ENCODE peak calls at places on chromosomes 5 and 9, in seven cellular contexts. I is ascending aorta, B is uterus, W is neural progenitor cell, E is astrocyte of the spinal cord, X is RWPE2, Z is A549. Y is an unnamed sample.

GRCh38 chr9:73995836-73996235 is 501.3 kb upstream of the RORB start:
- DNase-seq in B (no peak), Z (no peak), W (no peak), E (no peak), I (no peak), X (no peak), Y (no peak)

GRCh38 chr5:131328536-131329186 is 64.8 kb downstream of the CDC42SE2 start:
- DNase-seq in X (no peak), E (peak), B (no peak), W (no peak), I (no peak), Z (peak), Y (no peak)

GRCh38 chr9:6955251-6955921 is 197.6 kb downstream of the KDM4C start:
- DNase-seq in I (no peak), W (peak), B (no peak), E (peak), Z (no peak), X (no peak), Y (no peak)

GRCh38 chr9:109449036-109449798 is 48.9 kb downstream of the PTPN3 start:
- DNase-seq in I (no peak), E (no peak), Z (no peak), B (no peak), X (peak), W (no peak), Y (no peak)

GRCh38 chr5:139650689-139651501 is 2.7 kb downstream of the CXXC5 start:
- DNase-seq in W (peak), X (no peak), I (no peak), B (no peak), E (peak), Z (no peak), Y (peak)

GRCh38 chr5:160548949-160549665 is 127.5 kb downstream of the PTTG1 start:
- DNase-seq in E (no peak), W (no peak), X (no peak), Z (no peak), B (no peak), I (no peak), Y (no peak)

GRCh38 chr9:19642256-19642655 is 146.6 kb downstream of the SLC24A2 start:
- DNase-seq in W (no peak), Z (no peak), I (no peak), X (no peak), E (no peak), B (no peak), Y (peak)

GRCh38 chr5:41415242-41415641 is 95.2 kb downstream of the PLCXD3 start:
- DNase-seq in I (no peak), E (no peak), W (no peak), Z (no peak), X (no peak), B (no peak), Y (no peak)

GRCh38 chr9:70535546-70536323 is 121.3 kb upstream of the KLF9 start:
- DNase-seq in W (no peak), Z (no peak), I (no peak), E (no peak), X (no peak), B (no peak), Y (no peak)

GRCh38 chr5:147303976-147304375 is 69.2 kb downstream of the STK32A start:
- DNase-seq in W (no peak), Z (no peak), X (no peak), B (no peak), I (peak), E (peak), Y (no peak)

GRCh38 chr5:14265574-14265973 is 122.4 kb downstream of the TRIO start:
- DNase-seq in Z (peak), W (no peak), B (no peak), I (no peak), E (peak), X (no peak), Y (no peak)

GRCh38 chr9:33082538-33083326 is 6.3 kb upstream of the SMU1 start:
- DNase-seq in E (no peak), B (no peak), W (no peak), X (no peak), I (no peak), Z (no peak), Y (no peak)

GRCh38 chr5:95771892-95772291 is 40.8 kb downstream of the RHOBTB3 start:
- DNase-seq in W (no peak), I (no peak), Z (no peak), B (no peak), E (no peak), X (no peak), Y (no peak)

GRCh38 chr9:84266087-84266561 is 74.4 kb downstream of the SLC28A3 start:
- DNase-seq in E (no peak), Z (peak), B (no peak), X (no peak), I (no peak), W (peak), Y (no peak)

GRCh38 chr9:83196946-83197345 is 134.0 kb upstream of the RASEF start:
- DNase-seq in Z (no peak), B (no peak), E (peak), X (no peak), I (no peak), W (no peak), Y (no peak)

GRCh38 chr5:68464424-68464823 is 248.9 kb downstream of the PIK3R1 start:
- DNase-seq in W (no peak), I (no peak), Z (no peak), B (no peak), X (no peak), E (peak), Y (no peak)

GRCh38 chr5:88708682-88709398 is 174.1 kb downstream of the MEF2C start:
- DNase-seq in E (no peak), Z (no peak), B (no peak), X (no peak), I (no peak), W (no peak), Y (no peak)

GRCh38 chr5:105952875-105953274 is 1717.9 kb downstream of the EFNA5 start:
- DNase-seq in W (no peak), E (no peak), B (no peak), I (no peak), Z (no peak), X (no peak), Y (peak)

GRCh38 chr5:75057551-75057950 is 5.2 kb upstream of the GCNT4 start:
- DNase-seq in W (no peak), X (no peak), B (no peak), Z (no peak), E (no peak), I (no peak), Y (no peak)

GRCh38 chr5:133902521-133903118 is 65.8 kb downstream of the C5orf15 start:
- DNase-seq in E (no peak), Z (no peak), W (no peak), X (no peak), B (no peak), I (no peak), Y (no peak)

GRCh38 chr5:149887622-149888183 is 56.9 kb downstream of the PDE6A start:
- DNase-seq in E (peak), W (no peak), X (no peak), B (no peak), Z (no peak), I (no peak), Y (no peak)

GRCh38 chr5:150846651-150847333 is 471 bp downstream of the IRGM start:
- DNase-seq in W (peak), X (no peak), B (peak), Z (peak), I (peak), E (peak), Y (peak)

GRCh38 chr9:133857639-133858038 is 119.5 kb upstream of the SARDH start:
- DNase-seq in Z (no peak), X (no peak), B (no peak), I (no peak), E (no peak), W (no peak), Y (no peak)

GRCh38 chr5:7392401-7393024 is 3.4 kb upstream of the ADCY2 start:
- DNase-seq in W (peak), B (no peak), I (no peak), E (peak), X (no peak), Z (peak), Y (peak)

GRCh38 chr5:36936309-36936708 is 59.7 kb downstream of the NIPBL start:
- DNase-seq in X (no peak), E (no peak), W (no peak), Z (no peak), B (no peak), I (no peak), Y (no peak)

GRCh38 chr9:87684627-87685204 is 41.2 kb upstream of the CTSL start:
- DNase-seq in I (peak), Z (peak), W (peak), E (no peak), X (no peak), B (peak), Y (no peak)

DNA sequence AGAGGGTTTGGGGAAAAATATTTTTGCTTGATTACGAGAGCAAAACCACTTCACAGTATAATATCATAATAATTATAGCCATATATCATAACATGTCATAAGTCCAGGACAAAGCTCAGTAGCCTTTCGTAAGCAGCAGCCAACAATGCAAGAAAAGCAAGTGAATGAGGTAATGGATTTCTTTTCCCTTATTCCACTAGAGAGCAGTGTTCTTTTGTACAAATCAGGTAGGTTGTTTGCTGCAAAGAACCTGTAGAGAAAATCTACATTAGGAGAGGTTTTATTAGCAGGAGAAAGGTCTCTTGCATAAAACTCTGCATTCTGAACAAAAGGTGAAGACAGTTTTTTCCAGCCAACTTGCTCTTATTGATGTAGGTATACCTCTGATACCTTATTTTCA is 1033.4 kb downstream of the TLE4 start:
- DNase-seq in W (peak), X (no peak), Z (peak), I (no peak), B (no peak), E (peak), Y (peak)
- TF ChIP-seq CTCF in W (peak), X (peak), Z (peak), I (no peak), B (peak), E (peak), Y (peak)

GRCh38 chr5:66959668-66960067 is 236.9 kb downstream of the CD180 start:
- DNase-seq in Z (peak), B (no peak), X (no peak), I (no peak), W (no peak), E (no peak), Y (no peak)

GRCh38 chr5:66960373-66961137 is 236.0 kb downstream of the CD180 start:
- DNase-seq in I (no peak), W (no peak), Z (no peak), X (no peak), B (no peak), E (peak), Y (no peak)

GRCh38 chr5:66958126-66958983 is 238.2 kb downstream of the CD180 start:
- DNase-seq in I (no peak), E (peak), W (no peak), X (no peak), Z (no peak), B (no peak), Y (no peak)

GRCh38 chr5:66956439-66956838 is 240.2 kb downstream of the CD180 start:
- DNase-seq in B (no peak), X (no peak), W (no peak), I (no peak), E (no peak), Z (no peak), Y (no peak)

DNA sequence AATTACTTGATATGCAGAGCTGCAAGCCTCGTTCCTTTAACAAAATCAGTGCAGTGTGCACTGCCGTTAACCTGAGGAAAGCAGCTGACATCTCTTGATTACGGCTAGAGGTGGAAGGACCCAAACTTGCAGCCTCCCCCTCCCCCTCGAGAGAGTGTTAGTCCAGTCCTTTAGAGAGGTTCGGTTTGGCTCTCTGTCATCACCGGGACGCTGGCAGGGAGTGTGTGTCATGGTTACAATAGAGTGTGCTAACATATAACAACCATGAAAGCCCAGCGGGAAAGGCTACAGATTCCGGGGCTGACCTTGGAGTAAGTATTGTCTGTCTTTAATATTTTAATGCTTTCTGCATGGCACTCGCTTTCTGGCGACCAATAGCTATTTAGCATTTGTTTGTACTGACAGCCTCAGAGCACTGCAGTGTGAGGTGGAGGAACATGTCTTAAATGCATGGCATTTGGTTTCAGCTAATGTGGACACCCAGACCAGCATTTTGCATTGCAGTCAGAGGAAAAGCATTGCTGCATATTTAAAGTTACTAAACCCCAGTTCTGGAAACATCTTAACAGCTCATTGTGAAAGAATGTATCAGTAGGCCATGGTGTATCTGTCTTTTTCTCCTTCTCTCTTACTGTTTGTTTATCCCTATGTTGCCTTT is 237.5 kb downstream of the CD180 start:
- DNase-seq in X (no peak), B (peak), Z (no peak), W (peak), E (peak), I (peak), Y (no peak)
- H3K4me3 ChIP-seq in X (peak), B (peak), Z (peak), W (peak), E (peak), I (peak), Y (no peak)

GRCh38 chr9:93824386-93825294 is 130.5 kb downstream of the BARX1 start:
- DNase-seq in B (no peak), Z (no peak), E (no peak), X (no peak), I (no peak), W (no peak), Y (no peak)

GRCh38 chr9:93826905-93827544 is 128.1 kb downstream of the BARX1 start:
- DNase-seq in X (no peak), B (no peak), E (no peak), W (no peak), Z (no peak), I (no peak), Y (no peak)

GRCh38 chr9:93825348-93826115 is 129.6 kb downstream of the BARX1 start:
- DNase-seq in W (no peak), X (no peak), Z (no peak), B (no peak), E (no peak), I (no peak), Y (no peak)

GRCh38 chr9:93827545-93828330 is 127.4 kb downstream of the BARX1 start:
- DNase-seq in B (no peak), X (no peak), I (peak), W (peak), E (peak), Z (peak), Y (no peak)

GRCh38 chr9:93826209-93826608 is 128.9 kb downstream of the BARX1 start:
- DNase-seq in B (no peak), W (no peak), I (no peak), X (no peak), Z (no peak), E (no peak), Y (no peak)
- TF ChIP-seq CTCF in B (no peak), W (peak), I (no peak), X (no peak), Z (peak), E (peak), Y (no peak)

DNA sequence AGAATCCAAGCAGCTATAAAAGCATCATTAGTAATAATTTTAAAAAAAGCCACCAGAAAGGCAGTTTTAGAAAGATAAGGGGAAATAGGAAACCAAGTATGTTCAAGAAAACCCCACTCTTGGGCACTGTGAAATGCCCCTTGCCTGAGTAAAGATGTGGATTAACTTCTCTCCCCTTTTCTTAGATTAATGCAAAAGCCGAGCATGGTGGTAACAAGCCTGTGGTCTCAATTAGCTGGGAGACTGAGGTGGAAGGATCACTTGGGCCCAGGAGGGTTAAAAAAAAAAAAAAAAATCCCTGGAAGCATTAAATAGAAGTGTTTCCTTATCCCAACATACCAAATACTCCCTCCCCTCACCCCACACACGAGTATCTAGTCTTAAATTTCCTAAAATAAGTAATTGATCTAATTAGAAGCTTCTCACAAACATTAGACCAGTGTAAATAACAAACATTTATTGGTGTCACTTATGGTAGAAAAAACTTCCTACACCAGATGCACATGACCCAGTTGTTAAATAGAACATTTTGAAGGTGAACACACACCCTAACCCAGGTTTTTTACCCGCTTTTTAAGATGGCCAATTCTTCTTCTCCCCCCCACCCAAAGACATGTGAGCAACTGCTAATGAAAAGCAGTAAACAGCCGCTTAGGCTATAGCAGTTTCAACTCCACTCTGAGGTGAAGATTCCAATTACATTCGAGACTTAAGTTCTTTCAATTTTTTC is 5.2 kb downstream of the HSPA5 start:
- DNase-seq in I (no peak), X (no peak), E (no peak), W (no peak), B (no peak), Z (no peak), Y (no peak)
- H3K4me3 ChIP-seq in I (peak), X (no peak), E (peak), W (no peak), B (no peak), Z (no peak), Y (no peak)

GRCh38 chr9:124794902-124795491 is 18.1 kb downstream of the OLFML2A start:
- DNase-seq in I (no peak), Z (no peak), W (no peak), B (no peak), X (no peak), E (no peak), Y (no peak)
- TF ChIP-seq CTCF in I (no peak), Z (peak), W (no peak), B (no peak), X (no peak), E (no peak), Y (no peak)

GRCh38 chr9:92740446-92740961 is 24.1 kb downstream of the BICD2 start:
- DNase-seq in B (no peak), I (no peak), W (no peak), Z (no peak), E (no peak), X (peak), Y (no peak)

GRCh38 chr9:92740969-92741368 is 23.7 kb downstream of the BICD2 start:
- DNase-seq in B (no peak), Z (no peak), W (no peak), X (no peak), I (no peak), E (no peak), Y (no peak)

GRCh38 chr9:92739346-92740014 is 25.2 kb downstream of the BICD2 start:
- DNase-seq in W (no peak), B (no peak), I (no peak), E (no peak), X (no peak), Z (no peak), Y (no peak)

GRCh38 chr9:92738661-92739081 is 26.0 kb downstream of the BICD2 start:
- DNase-seq in B (no peak), I (no peak), Z (no peak), W (no peak), E (peak), X (peak), Y (peak)

GRCh38 chr9:92740015-92740408 is 24.6 kb downstream of the BICD2 start:
- DNase-seq in Z (no peak), E (no peak), I (no peak), X (no peak), W (no peak), B (no peak), Y (no peak)
- H3K4me3 ChIP-seq in Z (no peak), E (no peak), I (peak), X (no peak), W (no peak), B (no peak), Y (no peak)

DNA sequence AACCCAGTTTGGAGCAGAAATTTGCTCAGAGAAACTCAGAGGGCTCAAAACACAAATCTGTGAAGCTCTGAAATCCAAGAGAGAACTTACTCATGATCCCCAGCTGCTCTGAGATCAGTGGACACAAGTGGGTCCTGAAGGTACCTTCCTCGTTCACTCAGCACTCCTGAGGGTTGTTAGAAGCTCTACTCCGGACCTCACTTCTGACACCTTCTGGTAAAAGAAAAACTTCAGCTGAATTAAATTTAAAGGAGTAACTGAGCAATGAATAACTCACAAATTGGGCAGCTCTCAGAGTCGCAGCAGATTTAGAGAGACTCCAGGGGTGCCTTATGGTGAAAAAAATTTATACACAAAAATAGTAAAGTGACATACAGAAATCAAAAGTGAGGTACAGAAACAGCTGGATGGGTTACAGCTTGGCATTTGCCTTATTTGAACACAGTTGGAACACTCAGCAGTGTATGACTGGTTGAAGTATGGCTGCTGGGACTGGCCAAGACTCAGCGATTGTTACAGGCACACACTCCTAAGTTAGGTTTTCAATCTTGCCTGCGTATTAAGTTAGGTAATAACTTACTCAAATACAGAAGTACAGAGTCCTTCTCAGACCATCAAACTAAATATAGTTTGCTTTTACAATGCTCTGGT is 32.5 kb downstream of the INSL4 start:
- DNase-seq in I (no peak), Z (peak), W (peak), E (peak), X (no peak), B (no peak), Y (peak)
- TF ChIP-seq CTCF in I (no peak), Z (peak), W (peak), E (no peak), X (peak), B (no peak), Y (peak)

GRCh38 chr5:157460921-157461792 is 1.1 kb downstream of the NIPAL4 start:
- DNase-seq in E (no peak), X (peak), Z (no peak), B (no peak), I (no peak), W (no peak), Y (no peak)

GRCh38 chr5:157458835-157459234 is 1.2 kb upstream of the NIPAL4 start:
- DNase-seq in X (peak), I (no peak), B (no peak), E (no peak), W (no peak), Z (no peak), Y (no peak)

GRCh38 chr5:157463081-157463480 is 3.1 kb downstream of the NIPAL4 start:
- DNase-seq in X (peak), Z (no peak), I (no peak), E (no peak), W (no peak), B (no peak), Y (no peak)

GRCh38 chr5:157457391-157457790 is 2.6 kb upstream of the NIPAL4 start:
- DNase-seq in B (no peak), E (no peak), I (no peak), Z (no peak), X (no peak), W (no peak), Y (no peak)

GRCh38 chr5:157459715-157460599 is at the start of gene NIPAL4:
- DNase-seq in W (peak), E (no peak), X (peak), B (peak), I (no peak), Z (peak), Y (no peak)
- H3K4me3 ChIP-seq in W (peak), E (peak), X (peak), B (peak), I (peak), Z (peak), Y (no peak)